ENCODE peak calls at places on chromosome 14, in five cellular contexts. C, B, Q, T and O are unnamed samples.

GRCh38 chr14:104554608-104555401 is 24.8 kb upstream of the C14orf180 start:
- DNase-seq in B (no peak), T (peak), Q (no peak), C (no peak), O (peak)

GRCh38 chr14:68015356-68016242 is 196.0 kb downstream of the RAD51B start:
- DNase-seq in B (no peak), Q (no peak), T (no peak), C (no peak), O (no peak)

GRCh38 chr14:26863736-26864135 is 265.9 kb upstream of the NOVA1 start:
- DNase-seq in C (peak), T (no peak), B (no peak), Q (no peak), O (no peak)

GRCh38 chr14:104755621-104756020 is 2.7 kb downstream of the SIVA1 start:
- DNase-seq in C (no peak), Q (no peak), B (no peak), T (no peak), O (no peak)

GRCh38 chr14:79270361-79270760 is 940.9 kb downstream of the DIO2 start:
- DNase-seq in C (no peak), Q (no peak), T (no peak), B (no peak), O (no peak)

GRCh38 chr14:23446291-23446851 is 10.9 kb upstream of the MYH7 start:
- DNase-seq in Q (no peak), T (no peak), B (no peak), C (no peak), O (no peak)

GRCh38 chr14:52018970-52019369 is 29.6 kb downstream of the RTRAF start:
- DNase-seq in C (no peak), T (no peak), Q (no peak), B (no peak), O (no peak)

GRCh38 chr14:56005580-56006053 is 112.6 kb upstream of the PELI2 start:
- DNase-seq in T (no peak), C (no peak), Q (peak), B (no peak), O (no peak)

GRCh38 chr14:68843471-68844209 is 50.8 kb upstream of the ZFP36L1 start:
- DNase-seq in T (peak), C (peak), Q (peak), B (no peak), O (peak)

GRCh38 chr14:32450919-32451675 is 122.0 kb downstream of the AKAP6 start:
- DNase-seq in B (no peak), T (no peak), C (no peak), Q (no peak), O (no peak)

GRCh38 chr14:103517172-103517566 is 5.5 kb downstream of the CKB start:
- DNase-seq in T (no peak), C (no peak), B (no peak), Q (no peak), O (no peak)

GRCh38 chr14:104865069-104865630 is at the start of gene CEP170B:
- DNase-seq in Q (peak), C (peak), B (no peak), T (peak), O (peak)

GRCh38 chr14:93037354-93037753 is 78.4 kb downstream of the ITPK1 start:
- DNase-seq in T (no peak), Q (no peak), C (no peak), B (no peak), O (no peak)

GRCh38 chr14:68362841-68363240 is 430.0 kb downstream of the ZFP36L1 start:
- DNase-seq in Q (no peak), C (no peak), T (no peak), B (no peak), O (no peak)

GRCh38 chr14:59331217-59331616 is 134.0 kb downstream of the GPR135 start:
- DNase-seq in C (no peak), B (no peak), Q (peak), T (no peak), O (no peak)

GRCh38 chr14:71620401-71620800 is 311.8 kb upstream of the RGS6 start:
- DNase-seq in Q (no peak), T (no peak), C (no peak), B (no peak), O (no peak)

GRCh38 chr14:32426596-32427408 is 97.7 kb downstream of the AKAP6 start:
- DNase-seq in B (no peak), Q (peak), C (no peak), T (peak), O (peak)

GRCh38 chr14:90803249-90803648 is 13.0 kb downstream of the TTC7B start:
- DNase-seq in C (no peak), B (no peak), T (no peak), Q (no peak), O (no peak)

GRCh38 chr14:25032092-25032784 is 17.7 kb downstream of the STXBP6 start:
- DNase-seq in T (peak), B (no peak), C (no peak), Q (peak), O (no peak)

GRCh38 chr14:93947282-93947681 is 20.1 kb downstream of the FAM181A start:
- DNase-seq in Q (peak), B (no peak), T (no peak), C (no peak), O (no peak)